ENCODE peak calls at places on chromosomes 12 and 14, in ten cellular contexts. One of them, this sample, is unnamed.

GRCh38 chr14:67551123-67551522 is 18.0 kb downstream of the PLEKHH1 start:
- DNase-seq in endothelial cell of umbilical vein: no peak
- DNase-seq in kidney glomerular epithelial cell: no peak
- DNase-seq in NCI-H1105 treated with DMSO at 0.1 percent for 48 hours: no peak
- DNase-seq in stimulated activated CD4-positive, alpha-beta T cell treated with anti-CD3 and anti-CD28 coated beads, Interleukin-1b, Interleukin-23, amount 100 ng/mL, for 24 hours: no peak
- DNase-seq in astrocyte of the spinal cord: no peak
- DNase-seq in heart left ventricle: no peak
- DNase-seq in RWPE1: no peak
- DNase-seq in C1 segment of cervical spinal cord: no peak
- DNase-seq in BJ: no peak
- DNase-seq in this sample: no peak

GRCh38 chr12:94762259-94762942 is 112.0 kb upstream of the TMCC3 start:
- DNase-seq in stimulated activated CD4-positive, alpha-beta T cell treated with anti-CD3 and anti-CD28 coated beads, Interleukin-1b, Interleukin-23, amount 100 ng/mL, for 24 hours: no peak
- DNase-seq in astrocyte of the spinal cord: no peak
- DNase-seq in C1 segment of cervical spinal cord: no peak
- DNase-seq in NCI-H1105 treated with DMSO at 0.1 percent for 48 hours: no peak
- DNase-seq in kidney glomerular epithelial cell: no peak
- DNase-seq in BJ: no peak
- DNase-seq in RWPE1: no peak
- DNase-seq in heart left ventricle: no peak
- DNase-seq in endothelial cell of umbilical vein: no peak
- DNase-seq in this sample: no peak

GRCh38 chr14:36424478-36425102 is 95.4 kb downstream of the NKX2-1 start:
- DNase-seq in NCI-H1105 treated with DMSO at 0.1 percent for 48 hours: peak
- DNase-seq in kidney glomerular epithelial cell: no peak
- DNase-seq in endothelial cell of umbilical vein: no peak
- DNase-seq in C1 segment of cervical spinal cord: no peak
- DNase-seq in stimulated activated CD4-positive, alpha-beta T cell treated with anti-CD3 and anti-CD28 coated beads, Interleukin-1b, Interleukin-23, amount 100 ng/mL, for 24 hours: no peak
- DNase-seq in RWPE1: no peak
- DNase-seq in astrocyte of the spinal cord: no peak
- DNase-seq in BJ: no peak
- DNase-seq in heart left ventricle: no peak
- DNase-seq in this sample: no peak

GRCh38 chr12:20044836-20045235 is 323.5 kb upstream of the PDE3A start:
- DNase-seq in astrocyte of the spinal cord: peak
- DNase-seq in heart left ventricle: no peak
- DNase-seq in C1 segment of cervical spinal cord: no peak
- DNase-seq in RWPE1: no peak
- DNase-seq in stimulated activated CD4-positive, alpha-beta T cell treated with anti-CD3 and anti-CD28 coated beads, Interleukin-1b, Interleukin-23, amount 100 ng/mL, for 24 hours: no peak
- DNase-seq in NCI-H1105 treated with DMSO at 0.1 percent for 48 hours: no peak
- DNase-seq in endothelial cell of umbilical vein: no peak
- DNase-seq in kidney glomerular epithelial cell: no peak
- DNase-seq in BJ: peak
- DNase-seq in this sample: no peak

GRCh38 chr14:106269451-106270204 is 743.2 kb downstream of the TMEM121 start:
- DNase-seq in NCI-H1105 treated with DMSO at 0.1 percent for 48 hours: no peak
- DNase-seq in kidney glomerular epithelial cell: no peak
- DNase-seq in astrocyte of the spinal cord: no peak
- DNase-seq in endothelial cell of umbilical vein: no peak
- DNase-seq in RWPE1: no peak
- DNase-seq in C1 segment of cervical spinal cord: no peak
- DNase-seq in heart left ventricle: no peak
- DNase-seq in BJ: no peak
- DNase-seq in stimulated activated CD4-positive, alpha-beta T cell treated with anti-CD3 and anti-CD28 coated beads, Interleukin-1b, Interleukin-23, amount 100 ng/mL, for 24 hours: no peak
- DNase-seq in this sample: no peak

GRCh38 chr12:71683633-71684032 is 2.2 kb upstream of the TMEM19 start:
- DNase-seq in stimulated activated CD4-positive, alpha-beta T cell treated with anti-CD3 and anti-CD28 coated beads, Interleukin-1b, Interleukin-23, amount 100 ng/mL, for 24 hours: no peak
- DNase-seq in endothelial cell of umbilical vein: no peak
- DNase-seq in kidney glomerular epithelial cell: no peak
- DNase-seq in heart left ventricle: no peak
- DNase-seq in BJ: no peak
- DNase-seq in NCI-H1105 treated with DMSO at 0.1 percent for 48 hours: no peak
- DNase-seq in C1 segment of cervical spinal cord: no peak
- DNase-seq in astrocyte of the spinal cord: no peak
- DNase-seq in RWPE1: no peak
- DNase-seq in this sample: no peak

GRCh38 chr12:50017047-50017446 is 8.2 kb downstream of the RACGAP1 start:
- DNase-seq in RWPE1: no peak
- DNase-seq in heart left ventricle: peak
- DNase-seq in kidney glomerular epithelial cell: peak
- DNase-seq in C1 segment of cervical spinal cord: peak
- DNase-seq in astrocyte of the spinal cord: peak
- DNase-seq in BJ: peak
- DNase-seq in NCI-H1105 treated with DMSO at 0.1 percent for 48 hours: no peak
- DNase-seq in endothelial cell of umbilical vein: peak
- DNase-seq in stimulated activated CD4-positive, alpha-beta T cell treated with anti-CD3 and anti-CD28 coated beads, Interleukin-1b, Interleukin-23, amount 100 ng/mL, for 24 hours: no peak
- DNase-seq in this sample: no peak

GRCh38 chr12:6792522-6793201 is 3.3 kb downstream of the CD4 start:
- DNase-seq in NCI-H1105 treated with DMSO at 0.1 percent for 48 hours: no peak
- DNase-seq in BJ: no peak
- DNase-seq in endothelial cell of umbilical vein: no peak
- DNase-seq in RWPE1: no peak
- DNase-seq in kidney glomerular epithelial cell: no peak
- DNase-seq in astrocyte of the spinal cord: peak
- DNase-seq in stimulated activated CD4-positive, alpha-beta T cell treated with anti-CD3 and anti-CD28 coated beads, Interleukin-1b, Interleukin-23, amount 100 ng/mL, for 24 hours: no peak
- DNase-seq in heart left ventricle: peak
- DNase-seq in C1 segment of cervical spinal cord: peak
- DNase-seq in this sample: no peak

GRCh38 chr12:54418441-54419087 is 502 bp downstream of the ITGA5 start:
- DNase-seq in C1 segment of cervical spinal cord: no peak
- DNase-seq in kidney glomerular epithelial cell: no peak
- DNase-seq in stimulated activated CD4-positive, alpha-beta T cell treated with anti-CD3 and anti-CD28 coated beads, Interleukin-1b, Interleukin-23, amount 100 ng/mL, for 24 hours: no peak
- DNase-seq in RWPE1: no peak
- DNase-seq in endothelial cell of umbilical vein: no peak
- DNase-seq in BJ: no peak
- DNase-seq in heart left ventricle: no peak
- DNase-seq in astrocyte of the spinal cord: no peak
- DNase-seq in NCI-H1105 treated with DMSO at 0.1 percent for 48 hours: no peak
- DNase-seq in this sample: no peak

GRCh38 chr12:62917939-62918338 is 17.0 kb downstream of the PPM1H start:
- DNase-seq in stimulated activated CD4-positive, alpha-beta T cell treated with anti-CD3 and anti-CD28 coated beads, Interleukin-1b, Interleukin-23, amount 100 ng/mL, for 24 hours: no peak
- DNase-seq in astrocyte of the spinal cord: no peak
- DNase-seq in C1 segment of cervical spinal cord: no peak
- DNase-seq in heart left ventricle: no peak
- DNase-seq in RWPE1: no peak
- DNase-seq in BJ: no peak
- DNase-seq in kidney glomerular epithelial cell: no peak
- DNase-seq in endothelial cell of umbilical vein: no peak
- DNase-seq in NCI-H1105 treated with DMSO at 0.1 percent for 48 hours: no peak
- DNase-seq in this sample: no peak